ENCODE peak calls at places on chromosomes 1 and 21, in seven cellular contexts. S is fibroblast of lung; P is psoas muscle; N is CD8-positive, alpha-beta T cell; R is mesendoderm; L is GM23338; B is stomach. X is an unnamed sample. For H3K4me1, the result is how much of the 10 kb centered on the place peaks cover.

GRCh38 chr21:35484856-35485255 is 435.8 kb upstream of the RUNX1 start:
- DNase-seq in P (no peak), B (no peak), N (no peak), L (no peak), S (no peak), R (no peak), X (no peak)

GRCh38 chr1:16204634-16205332 is 7.7 kb downstream of the ARHGEF19 start:
- DNase-seq in L (peak), N (peak), R (peak), S (no peak), B (peak), P (no peak), X (no peak)

GRCh38 chr1:21368514-21369289 is 71.2 kb upstream of the NBPF3 start:
- DNase-seq in R (peak), P (peak), L (peak), B (peak), S (peak), N (peak), X (peak)

GRCh38 chr1:14915356-14916054 is 238.0 kb upstream of the TMEM51 start:
- DNase-seq in L (peak), N (peak), B (peak), R (peak), S (peak), P (peak), X (no peak)

GRCh38 chr1:230291731-230292620 is 134.2 kb downstream of the PGBD5 start:
- DNase-seq in L (peak), S (no peak), N (no peak), P (no peak), B (no peak), R (peak), X (no peak)

GRCh38 chr1:224755586-224755985 is 139.5 kb downstream of the CNIH3 start:
- DNase-seq in R (no peak), B (no peak), P (no peak), S (no peak), N (no peak), L (no peak), X (no peak)

GRCh38 chr1:87140831-87141540 is 187.7 kb upstream of the LMO4 start:
- DNase-seq in R (no peak), P (no peak), L (no peak), S (no peak), N (no peak), B (no peak), X (no peak)

GRCh38 chr1:59391216-59392179 is 94.6 kb downstream of the FGGY start:
- DNase-seq in N (no peak), B (no peak), R (no peak), S (no peak), P (no peak), L (no peak), X (no peak)

GRCh38 chr1:67687198-67687545 is 2.2 kb downstream of the GADD45A start:
- DNase-seq in P (no peak), N (no peak), L (no peak), R (no peak), B (no peak), S (no peak), X (no peak)

GRCh38 chr1:97739596-97740103 is 181.2 kb downstream of the DPYD start:
- DNase-seq in N (no peak), L (no peak), S (peak), B (no peak), P (no peak), R (no peak), X (no peak)

GRCh38 chr1:156499703-156500577 is 635 bp downstream of the MEF2D start:
- DNase-seq in S (peak), L (peak), B (no peak), P (peak), N (peak), R (peak), X (peak)

GRCh38 chr1:204102029-204102611 is 29.2 kb downstream of the SOX13 start:
- DNase-seq in N (no peak), L (no peak), B (no peak), S (no peak), R (no peak), P (no peak), X (peak)

GRCh38 chr1:78176448-78176847 is 130.7 kb downstream of the GIPC2 start:
- DNase-seq in R (no peak), P (no peak), L (no peak), B (no peak), S (peak), N (no peak), X (no peak)

GRCh38 chr1:169106921-169107672 is 607 bp downstream of the ATP1B1 start:
- DNase-seq in B (no peak), S (peak), L (peak), R (peak), P (peak), N (no peak), X (no peak)

GRCh38 chr1:147781056-147781471 is 20.7 kb upstream of the GJA5 start:
- DNase-seq in N (no peak), P (no peak), R (peak), L (peak), B (no peak), S (no peak), X (no peak)

GRCh38 chr1:50930965-50931737 is 28.9 kb downstream of the FAF1 start:
- DNase-seq in S (no peak), N (no peak), B (no peak), P (no peak), L (no peak), R (peak), X (no peak)

GRCh38 chr1:56584910-56585528 is 5.7 kb upstream of the PLPP3 start:
- DNase-seq in N (no peak), L (peak), R (peak), B (no peak), S (peak), P (no peak), X (no peak)

GRCh38 chr1:60103186-60103585 is 29.6 kb upstream of the C1orf87 start:
- DNase-seq in R (no peak), B (no peak), P (no peak), L (no peak), S (no peak), N (no peak), X (no peak)

GRCh38 chr1:104765115-104765514 is 1015.4 kb downstream of the AMY1C start:
- DNase-seq in R (no peak), B (no peak), S (no peak), P (no peak), L (no peak), N (no peak), X (no peak)

GRCh38 chr1:71307451-71307850 is 226.6 kb upstream of the ZRANB2 start:
- DNase-seq in L (peak), P (no peak), B (no peak), S (peak), N (no peak), R (peak), X (no peak)

GRCh38 chr1:54107131-54107530 is 45.7 kb downstream of the CDCP2 start:
- DNase-seq in B (no peak), P (no peak), R (peak), N (no peak), L (peak), S (peak), X (no peak)

GRCh38 chr1:90924982-90925381 is 96.9 kb downstream of the ZNF644 start:
- DNase-seq in N (no peak), R (peak), L (peak), S (no peak), B (no peak), P (no peak), X (no peak)

GRCh38 chr21:38267991-38268858 is 11.4 kb downstream of the KCNJ15 start:
- DNase-seq in S (peak), R (no peak), P (no peak), L (no peak), B (no peak), N (no peak), X (no peak)

GRCh38 chr1:42210421-42211133 is 46.0 kb upstream of the GUCA2A start:
- DNase-seq in P (no peak), R (no peak), B (no peak), N (no peak), L (no peak), S (peak), X (no peak)

GRCh38 chr1:29832936-29833335 is 596.6 kb downstream of the PTPRU start:
- DNase-seq in N (no peak), R (no peak), S (no peak), P (no peak), L (no peak), B (peak), X (no peak)

GRCh38 chr1:179586107-179586823 is 5.4 kb upstream of the TDRD5 start:
- DNase-seq in S (peak), L (peak), R (peak), N (no peak), B (peak), P (peak), X (no peak)

GRCh38 chr1:185049670-185050069 is 4.3 kb downstream of the RNF2 start:
- DNase-seq in L (no peak), P (no peak), S (no peak), N (no peak), R (no peak), B (no peak), X (no peak)

GRCh38 chr1:221117548-221117951 is 238.3 kb downstream of the HLX start:
- DNase-seq in L (no peak), N (no peak), R (no peak), B (no peak), S (peak), P (peak), X (no peak)

GRCh38 chr21:41593784-41594138 is 85.8 kb upstream of the TMPRSS2 start:
- DNase-seq in S (no peak), B (peak), P (no peak), N (no peak), R (peak), L (no peak), X (no peak)

GRCh38 chr1:24683713-24684162 is 40.6 kb downstream of the SRRM1 start:
- DNase-seq in N (no peak), P (no peak), L (no peak), B (no peak), R (peak), S (peak), X (no peak)

GRCh38 chr21:26041441-26042180 is 129.0 kb downstream of the APP start:
- DNase-seq in N (no peak), S (peak), L (no peak), B (no peak), R (no peak), P (no peak), X (no peak)

GRCh38 chr21:44757731-44758130 is 43.9 kb downstream of the UBE2G2 start:
- DNase-seq in L (no peak), R (no peak), N (no peak), P (no peak), S (no peak), B (no peak), X (no peak)

GRCh38 chr21:45923146-45923545 is 58.4 kb upstream of the COL6A1 start:
- DNase-seq in B (peak), L (peak), S (peak), N (peak), P (peak), R (peak), X (peak)

GRCh38 chr1:93964777-93965200 is 55.6 kb upstream of the GCLM start:
- DNase-seq in R (peak), P (no peak), B (no peak), L (no peak), N (no peak), S (peak), X (no peak)

GRCh38 chr1:64516803-64517568 is 47.1 kb downstream of the CACHD1 start:
- DNase-seq in R (peak), L (peak), N (no peak), S (no peak), B (no peak), P (no peak), X (no peak)

GRCh38 chr1:64518692-64519481 is 49.0 kb downstream of the CACHD1 start:
- DNase-seq in N (no peak), R (peak), B (no peak), L (peak), S (no peak), P (no peak), X (no peak)

GRCh38 chr1:64515427-64515826 is 45.5 kb downstream of the CACHD1 start:
- DNase-seq in L (no peak), S (peak), N (no peak), P (peak), B (peak), R (no peak), X (no peak)

GRCh38 chr1:64516301-64516700 is 46.4 kb downstream of the CACHD1 start:
- DNase-seq in L (no peak), S (no peak), P (no peak), N (no peak), B (no peak), R (no peak), X (no peak)

GRCh38 chr1:64517640-64518039 is 47.7 kb downstream of the CACHD1 start:
- DNase-seq in B (no peak), R (peak), L (no peak), P (no peak), N (no peak), S (no peak), X (no peak)
- H3K4me1 ChIP-seq in B (under half), R (under half), L (half or more), P (under half), N (under half), S (under half), X (under half)

DNA sequence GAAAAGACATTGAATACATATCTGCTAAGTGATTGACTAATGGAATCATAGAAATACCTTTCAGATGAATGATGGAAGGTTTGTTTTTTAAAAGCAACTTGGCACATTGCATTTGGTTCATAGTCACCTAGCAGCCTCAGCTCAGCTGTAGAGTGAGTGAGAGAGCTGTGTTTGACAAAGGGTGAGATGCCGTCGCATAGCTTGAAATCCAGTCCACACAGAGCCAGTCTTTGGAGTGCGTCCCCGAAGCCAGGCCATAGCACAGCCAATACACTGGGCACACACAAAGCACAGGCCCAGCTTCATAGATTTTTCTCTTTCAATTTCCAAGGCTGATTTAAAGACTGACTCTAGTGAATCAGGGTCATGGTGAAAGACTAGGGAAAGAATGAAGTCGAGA is 101.0 kb upstream of the IRF2BP2 start:
- DNase-seq in L (no peak), S (no peak), P (no peak), N (no peak), R (no peak), B (no peak), X (no peak)
- H3K27ac ChIP-seq in L (no peak), S (no peak), P (peak), N (no peak), R (no peak), B (no peak), X (no peak)

GRCh38 chr1:216900116-216900620 is 176.9 kb upstream of the ESRRG start:
- DNase-seq in R (no peak), P (no peak), N (no peak), S (no peak), B (no peak), L (no peak), X (no peak)
- H3K4me3 ChIP-seq in R (no peak), P (no peak), N (no peak), S (no peak), B (no peak), L (no peak), X (no peak)

GRCh38 chr1:171785766-171786165 is 4.3 kb downstream of the METTL13 start:
- DNase-seq in N (no peak), L (no peak), P (no peak), R (no peak), S (no peak), B (no peak), X (no peak)
- H3K4me1 ChIP-seq in N (under half), L (under half), P (under half), R (under half), S (under half), B (under half), X (under half)

GRCh38 chr1:3188150-3188971 is 119.4 kb downstream of the PRDM16 start:
- DNase-seq in N (no peak), S (no peak), L (no peak), R (no peak), P (no peak), B (peak), X (no peak)
- H3K27ac ChIP-seq in N (no peak), S (no peak), L (no peak), R (no peak), P (no peak), B (peak), X (no peak)

GRCh38 chr1:10640843-10641553 is 155.4 kb downstream of the CASZ1 start:
- DNase-seq in S (no peak), P (no peak), R (no peak), B (no peak), L (no peak), N (no peak), X (no peak)
- H3K4me3 ChIP-seq in S (no peak), P (no peak), R (no peak), B (no peak), L (no peak), N (no peak), X (no peak)

GRCh38 chr1:3347257-3348020 is 107.0 kb upstream of the ARHGEF16 start:
- DNase-seq in N (no peak), S (no peak), B (peak), L (no peak), R (no peak), P (no peak), X (no peak)

GRCh38 chr1:3344395-3344794 is 110.1 kb upstream of the ARHGEF16 start:
- DNase-seq in P (no peak), R (no peak), B (no peak), L (no peak), N (no peak), S (no peak), X (no peak)

GRCh38 chr1:3348196-3348865 is 106.1 kb upstream of the ARHGEF16 start:
- DNase-seq in S (no peak), R (no peak), L (no peak), P (no peak), B (no peak), N (no peak), X (no peak)

GRCh38 chr1:3345792-3346191 is 108.7 kb upstream of the ARHGEF16 start:
- DNase-seq in B (no peak), S (no peak), L (no peak), R (no peak), N (no peak), P (no peak), X (no peak)

GRCh38 chr1:3346478-3346877 is 108.0 kb upstream of the ARHGEF16 start:
- DNase-seq in R (no peak), P (no peak), B (no peak), N (no peak), L (no peak), S (no peak), X (no peak)
- H3K4me1 ChIP-seq in R (under half), P (under half), B (under half), N (under half), L (under half), S (under half), X (under half)

GRCh38 chr1:7383671-7384070 is 387.4 kb upstream of the VAMP3 start:
- DNase-seq in L (no peak), R (no peak), S (no peak), N (no peak), P (no peak), B (no peak), X (no peak)

GRCh38 chr1:7385471-7386225 is 385.4 kb upstream of the VAMP3 start:
- DNase-seq in S (no peak), P (no peak), R (no peak), B (peak), L (no peak), N (no peak), X (no peak)

GRCh38 chr1:7384121-7384520 is 387.0 kb upstream of the VAMP3 start:
- DNase-seq in L (no peak), S (no peak), P (no peak), B (peak), N (no peak), R (no peak), X (no peak)

GRCh38 chr1:7382971-7383370 is 388.1 kb upstream of the VAMP3 start:
- DNase-seq in N (no peak), P (no peak), B (no peak), S (no peak), L (no peak), R (no peak), X (no peak)

GRCh38 chr1:7384679-7385078 is 386.4 kb upstream of the VAMP3 start:
- DNase-seq in B (peak), N (no peak), S (no peak), R (no peak), L (no peak), P (no peak), X (no peak)
- H3K27ac ChIP-seq in B (no peak), N (no peak), S (no peak), R (no peak), L (no peak), P (no peak), X (no peak)

GRCh38 chr1:101029184-101029583 is 3.6 kb upstream of the DPH5 start:
- DNase-seq in R (no peak), L (no peak), N (no peak), B (no peak), P (no peak), S (no peak), X (no peak)

GRCh38 chr1:101025680-101026393 is at the start of gene DPH5:
- DNase-seq in N (peak), L (peak), R (peak), B (peak), S (peak), P (peak), X (peak)

GRCh38 chr1:101026394-101026788 is 807 bp upstream of the DPH5 start:
- DNase-seq in L (no peak), B (no peak), S (no peak), N (no peak), P (no peak), R (no peak), X (no peak)

GRCh38 chr1:101028466-101028865 is 2.9 kb upstream of the DPH5 start:
- DNase-seq in B (no peak), N (no peak), R (no peak), S (no peak), P (no peak), L (no peak), X (no peak)

DNA sequence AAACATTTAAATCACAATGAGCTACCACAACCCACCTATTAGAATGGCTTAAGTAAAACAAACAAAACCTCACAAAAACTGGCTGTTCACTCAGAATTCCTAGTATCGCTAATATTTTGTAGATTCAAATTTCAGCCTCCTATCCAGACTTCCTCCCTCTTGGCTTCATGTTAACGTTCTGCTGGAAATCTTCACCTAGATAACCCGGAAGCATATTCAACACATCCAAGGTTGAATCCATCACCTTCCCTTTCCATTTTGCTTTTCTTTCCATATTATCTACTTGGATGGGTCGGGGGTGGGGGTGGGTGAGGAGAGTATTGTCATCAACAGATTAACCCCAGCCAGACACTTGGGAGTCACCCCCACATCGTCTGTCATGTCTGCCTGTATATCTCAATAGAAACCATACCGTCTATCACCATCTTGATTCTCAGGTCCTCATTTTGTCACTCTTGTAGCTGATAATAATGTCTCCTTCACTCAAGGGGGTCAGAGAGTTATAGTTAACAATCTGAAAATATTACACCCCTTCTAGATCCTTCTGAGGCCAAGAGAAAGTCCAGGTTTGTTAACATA is 1.7 kb upstream of the DPH5 start:
- DNase-seq in N (no peak), L (no peak), P (no peak), B (no peak), S (no peak), R (peak), X (no peak)
- H3K4me3 ChIP-seq in N (no peak), L (no peak), P (no peak), B (no peak), S (no peak), R (no peak), X (peak)

X was measured in CD8-positive, alpha-beta memory T cell.